ENCODE peak calls at places on chromosomes 13 and 19, in six cellular contexts. J, W, A, U, C and Q are unnamed samples.

GRCh38 chr19:17054746-17055145 is 20.5 kb downstream of the HAUS8 start:
- DNase-seq in C (no peak), U (no peak), J (no peak), W (no peak), A (no peak), Q (no peak)

GRCh38 chr19:2469102-2469914 is 6.6 kb upstream of the GADD45B start:
- DNase-seq in C (no peak), W (no peak), U (peak), A (peak), J (no peak), Q (no peak)

GRCh38 chr13:53198017-53198416 is 169.4 kb downstream of the OLFM4 start:
- DNase-seq in U (no peak), C (no peak), A (no peak), J (no peak), W (no peak), Q (no peak)

GRCh38 chr19:38544569-38545315 is 73.0 kb downstream of the MAP4K1 start:
- DNase-seq in C (no peak), U (no peak), A (no peak), J (no peak), W (no peak), Q (peak)

GRCh38 chr19:17121736-17122293 is 46.2 kb downstream of the MYO9B start:
- DNase-seq in W (no peak), U (peak), J (no peak), C (no peak), A (no peak), Q (no peak)

GRCh38 chr19:42166336-42166735 is 34.1 kb upstream of the POU2F2 start:
- DNase-seq in J (no peak), A (peak), U (no peak), W (no peak), C (no peak), Q (no peak)

GRCh38 chr13:45296259-45296658 is 44.7 kb downstream of the TPT1 start:
- DNase-seq in U (no peak), C (no peak), J (no peak), W (no peak), A (no peak), Q (no peak)

GRCh38 chr13:110568649-110569048 is 7.1 kb upstream of the RAB20 start:
- DNase-seq in A (no peak), J (no peak), W (no peak), C (no peak), U (no peak), Q (no peak)

GRCh38 chr19:38739440-38740251 is 4.6 kb downstream of the CAPN12 start:
- DNase-seq in U (peak), J (no peak), A (no peak), C (no peak), W (no peak), Q (no peak)

GRCh38 chr13:59734393-59734792 is 429.3 kb downstream of the DIAPH3 start:
- DNase-seq in J (no peak), C (no peak), A (no peak), U (peak), W (no peak), Q (no peak)